ENCODE peak calls at places on chromosomes 6 and 20, in six cellular contexts. U is RWPE1, F is Right ventricle myocardium superior, J is GM20000, T is HFFc6, L is lower leg skin. Q is an unnamed sample.

GRCh38 chr20:57264151-57264792 is 2.2 kb downstream of the BMP7 start:
- DNase-seq in T (no peak), L (no peak), F (no peak), U (no peak), J (no peak), Q (no peak)

GRCh38 chr6:324729-325125 is 32.4 kb downstream of the DUSP22 start:
- DNase-seq in U (no peak), F (peak), J (no peak), L (no peak), T (no peak), Q (no peak)

GRCh38 chr6:161033667-161034066 is 42.1 kb downstream of the MAP3K4 start:
- DNase-seq in T (no peak), F (no peak), J (no peak), U (peak), L (no peak), Q (peak)

GRCh38 chr20:58408603-58409246 is 19.7 kb downstream of the VAPB start:
- DNase-seq in J (peak), U (no peak), F (no peak), T (no peak), L (no peak), Q (no peak)

GRCh38 chr20:21018576-21018975 is 87.6 kb downstream of the LINC00237 start:
- DNase-seq in T (no peak), U (no peak), L (no peak), F (no peak), J (no peak), Q (no peak)

GRCh38 chr6:150756170-150756569 is 109.3 kb upstream of the MTHFD1L start:
- DNase-seq in T (no peak), J (no peak), L (no peak), F (no peak), U (no peak), Q (no peak)

GRCh38 chr20:38230957-38231785 is 29.4 kb downstream of the KIAA1755 start:
- DNase-seq in L (no peak), T (no peak), F (no peak), J (no peak), U (no peak), Q (peak)

GRCh38 chr6:113630365-113630737 is 226.8 kb upstream of the MARCKS start:
- DNase-seq in J (no peak), T (no peak), F (no peak), U (no peak), L (no peak), Q (peak)

GRCh38 chr20:34824026-34824860 is 1.2 kb downstream of the NCOA6 start:
- DNase-seq in U (peak), T (peak), L (peak), F (peak), J (peak), Q (peak)

GRCh38 chr20:5809495-5809894 is 59.3 kb downstream of the SHLD1 start:
- DNase-seq in U (no peak), J (no peak), F (no peak), L (no peak), T (no peak), Q (no peak)

GRCh38 chr6:42409582-42409981 is 42.1 kb downstream of the TRERF1 start:
- DNase-seq in J (no peak), L (no peak), F (no peak), U (no peak), T (no peak), Q (no peak)

GRCh38 chr6:36118550-36119107 is 11.7 kb upstream of the MAPK13 start:
- DNase-seq in F (no peak), L (no peak), U (no peak), T (no peak), J (no peak), Q (peak)

GRCh38 chr20:17624070-17624469 is 54.2 kb downstream of the DSTN start:
- DNase-seq in L (peak), U (no peak), J (no peak), F (peak), T (no peak), Q (no peak)

GRCh38 chr20:32465092-32465900 is 107.2 kb downstream of the ASXL1 start:
- DNase-seq in U (no peak), F (peak), J (no peak), T (peak), L (no peak), Q (no peak)

GRCh38 chr6:18596529-18596835 is 209.3 kb downstream of the RNF144B start:
- DNase-seq in F (no peak), U (no peak), T (no peak), L (no peak), J (no peak), Q (no peak)

GRCh38 chr6:105898286-105898685 is 187.8 kb upstream of the PRDM1 start:
- DNase-seq in F (no peak), L (no peak), T (peak), J (no peak), U (no peak), Q (peak)

GRCh38 chr6:56842602-56843475 is 112.1 kb upstream of the BEND6 start:
- DNase-seq in T (no peak), F (peak), J (peak), L (peak), U (peak), Q (no peak)

GRCh38 chr6:53858196-53858595 is 63.4 kb downstream of the LRRC1 start:
- DNase-seq in T (no peak), J (no peak), F (no peak), U (no peak), L (no peak), Q (no peak)

GRCh38 chr6:33344771-33345697 is 27.5 kb upstream of the ZBTB22 start:
- DNase-seq in T (peak), F (peak), U (peak), L (peak), J (peak), Q (peak)

GRCh38 chr6:28496099-28496779 is 19.4 kb downstream of the GPX6 start:
- DNase-seq in F (no peak), J (no peak), L (no peak), U (no peak), T (no peak), Q (peak)

GRCh38 chr20:36541227-36542018 is at the start of gene MYL9:
- DNase-seq in F (peak), J (peak), L (peak), T (peak), U (peak), Q (no peak)

GRCh38 chr6:43588194-43588593 is 12.2 kb downstream of the POLH start:
- DNase-seq in T (no peak), U (no peak), J (no peak), F (no peak), L (no peak), Q (no peak)

GRCh38 chr6:41843178-41843577 is 52.0 kb downstream of the USP49 start:
- DNase-seq in U (no peak), F (no peak), T (no peak), J (no peak), L (no peak), Q (no peak)

GRCh38 chr20:47490795-47491194 is 10.9 kb upstream of the NCOA3 start:
- DNase-seq in L (no peak), U (no peak), J (no peak), T (no peak), F (no peak), Q (no peak)

Q was measured in bronchial epithelial cell.